ENCODE peak calls at places on chromosomes 12 and 14, in seven cellular contexts. L is stimulated activated CD8-positive, alpha-beta memory T cell treated with anti-CD3 and anti-CD28 coated beads, Interleukin-4, amount 100 ng/mL, for 4 hours; N is iris pigment epithelial cell; T is NCI-H1092; A is SK-N-MC; G is DMS153; C is stimulated activated CD4-positive, alpha-beta T cell treated with anti-CD3 and anti-CD28 coated beads, Interleukin-1b, Interleukin-23, amount 100 ng/mL, for 48 hours. Y is an unnamed sample.

GRCh38 chr14:53001787-53002378 is 51.0 kb upstream of the FERMT2 start:
- DNase-seq in C (no peak), T (no peak), L (no peak), A (no peak), G (no peak), N (no peak), Y (no peak)

GRCh38 chr12:75361408-75361807 is 26.9 kb downstream of the GLIPR1L1 start:
- DNase-seq in T (no peak), G (no peak), N (no peak), L (no peak), C (no peak), A (no peak), Y (no peak)

GRCh38 chr14:77524536-77524935 is 25.9 kb upstream of the ISM2 start:
- DNase-seq in A (no peak), T (no peak), L (no peak), N (no peak), C (no peak), G (no peak), Y (no peak)

GRCh38 chr12:122125452-122126341 is 47.1 kb downstream of the MLXIP start:
- DNase-seq in N (no peak), L (no peak), T (no peak), A (no peak), G (no peak), C (no peak), Y (no peak)

GRCh38 chr12:30824311-30824710 is 69.6 kb upstream of the CAPRIN2 start:
- DNase-seq in G (no peak), T (no peak), N (no peak), C (no peak), L (no peak), A (no peak), Y (no peak)

GRCh38 chr12:79560165-79560889 is 130.4 kb downstream of the PAWR start:
- DNase-seq in C (no peak), A (no peak), L (no peak), G (no peak), T (no peak), N (no peak), Y (no peak)

GRCh38 chr12:67789266-67789665 is 140.7 kb downstream of the DYRK2 start:
- DNase-seq in L (no peak), N (no peak), T (no peak), G (no peak), A (no peak), C (no peak), Y (no peak)

GRCh38 chr12:52691765-52692150 is 11.6 kb upstream of the KRT1 start:
- DNase-seq in N (no peak), C (no peak), G (no peak), A (no peak), L (no peak), T (no peak), Y (no peak)

GRCh38 chr14:21454843-21455550 is 926 bp downstream of the CHD8 start:
- DNase-seq in G (no peak), L (no peak), C (no peak), A (no peak), T (no peak), N (peak; percentile 19), Y (peak; percentile 55)

GRCh38 chr14:88477513-88478250 is 77.1 kb downstream of the PTPN21 start:
- DNase-seq in N (peak; percentile 56), C (no peak), L (no peak), A (no peak), T (no peak), G (no peak), Y (no peak)

GRCh38 chr14:35046751-35047536 is 872 bp downstream of the FAM177A1 start:
- DNase-seq in N (peak; percentile 56), T (no peak), C (no peak), G (no peak), A (no peak), L (peak; percentile 3), Y (no peak)

GRCh38 chr12:94616217-94616729 is 34.1 kb downstream of the TMCC3 start:
- DNase-seq in L (no peak), A (no peak), G (no peak), T (no peak), N (peak; percentile 24), C (no peak), Y (no peak)

GRCh38 chr14:102363182-102363952 is 626 bp downstream of the TECPR2 start:
- DNase-seq in A (no peak), C (peak; percentile 31), G (no peak), L (no peak), N (peak; percentile 27), T (peak; percentile 42), Y (peak; percentile 57)

GRCh38 chr12:12872139-12872933 is 19.0 kb upstream of the GPRC5A start:
- DNase-seq in N (peak; percentile 86), A (no peak), G (peak; percentile 70), T (no peak), L (no peak), C (no peak), Y (no peak)

GRCh38 chr12:89401433-89402086 is 49.3 kb upstream of the DUSP6 start:
- DNase-seq in A (no peak), L (no peak), G (no peak), T (no peak), C (no peak), N (no peak), Y (no peak)

GRCh38 chr14:30638926-30639325 is 16.8 kb downstream of the SCFD1 start:
- DNase-seq in L (no peak), C (no peak), N (peak; percentile 65), T (no peak), A (no peak), G (no peak), Y (no peak)

GRCh38 chr12:26135010-26135420 is 10.2 kb upstream of the BHLHE41 start:
- DNase-seq in N (peak; percentile 70), G (peak; percentile 8), A (no peak), T (no peak), C (no peak), L (no peak), Y (no peak)

GRCh38 chr12:51886021-51886710 is 1.7 kb upstream of the ANKRD33 start:
- DNase-seq in G (no peak), A (no peak), C (peak; percentile 52), T (no peak), N (peak; percentile 96), L (no peak), Y (peak; percentile 69)

GRCh38 chr12:114430306-114430705 is 24.4 kb upstream of the TBX5 start:
- DNase-seq in L (no peak), G (no peak), A (no peak), N (peak; percentile 17), T (no peak), C (no peak), Y (no peak)

GRCh38 chr14:63542231-63542999 is 762 bp downstream of the PPP2R5E start:
- DNase-seq in C (peak; percentile 2), L (no peak), N (no peak), T (peak; percentile 21), G (no peak), A (no peak), Y (no peak)

GRCh38 chr12:75878382-75878720 is 153.2 kb downstream of the PHLDA1 start:
- DNase-seq in T (no peak), L (no peak), N (peak; percentile 80), C (no peak), A (no peak), G (no peak), Y (no peak)

GRCh38 chr12:79706676-79707075 is 15.9 kb upstream of the PAWR start:
- DNase-seq in L (no peak), G (no peak), C (no peak), A (no peak), N (no peak), T (no peak), Y (no peak)

GRCh38 chr14:23568600-23569310 is 1.2 kb upstream of the AP1G2 start:
- DNase-seq in L (no peak), G (no peak), C (no peak), N (no peak), T (no peak), A (no peak), Y (peak; percentile 49)

GRCh38 chr14:71525663-71526246 is 406.5 kb upstream of the RGS6 start:
- DNase-seq in N (no peak), A (no peak), C (no peak), G (no peak), L (no peak), T (no peak), Y (no peak)